ENCODE peak calls at places on chromosomes 6 and 20, in five cellular contexts. I is GM12878, N is NT2/D1, S is HepG2, X is H1. G is an unnamed sample.
A peak's percentile ranks its signal among the peaks of the same experiment; 100 is the strongest.

GRCh38 chr6:13453172-13453552 is 34.2 kb downstream of the GFOD1 start:
- DNase-seq in I (no peak), N (no peak), S (no peak), X (no peak), G (no peak)

GRCh38 chr20:845226-845868 is 11.8 kb downstream of the FAM110A start:
- DNase-seq in I (no peak), N (no peak), S (no peak), X (no peak), G (no peak)

GRCh38 chr6:52136055-52136454 is 48.6 kb upstream of the PKHD1 start:
- DNase-seq in I (no peak), N (no peak), S (no peak), X (no peak), G (no peak)

GRCh38 chr20:57600324-57601210 is 19.7 kb downstream of the ZBP1 start:
- DNase-seq in I (no peak), N (no peak), S (no peak), X (no peak), G (no peak)

GRCh38 chr6:37523412-37523811 is 23.7 kb upstream of the CCDC167 start:
- DNase-seq in I (no peak), N (no peak), S (no peak), X (no peak), G (no peak)

GRCh38 chr6:21999012-21999528 is 297.8 kb downstream of the PRL start:
- DNase-seq in I (no peak), N (no peak), S (no peak), X (no peak), G (no peak)

GRCh38 chr20:43983359-43983758 is 68.7 kb downstream of the TOX2 start:
- DNase-seq in I (no peak), N (no peak), S (no peak), X (no peak), G (peak; percentile 55)

GRCh38 chr6:29414588-29414987 is at the start of gene OR12D1:
- DNase-seq in I (no peak), N (no peak), S (peak; percentile 10), X (no peak), G (no peak)

GRCh38 chr20:52683761-52684160 is 288.4 kb upstream of the TSHZ2 start:
- DNase-seq in I (no peak), N (no peak), S (no peak), X (no peak), G (no peak)

GRCh38 chr20:14418441-14418840 is 81.0 kb upstream of the FLRT3 start:
- DNase-seq in I (no peak), N (no peak), S (no peak), X (no peak), G (no peak)

GRCh38 chr20:39080326-39080725 is 118.2 kb downstream of the DHX35 start:
- DNase-seq in I (no peak), N (no peak), S (no peak), X (no peak), G (no peak)

GRCh38 chr6:112241820-112242443 is 12.4 kb downstream of the LAMA4 start:
- DNase-seq in I (no peak), N (no peak), S (no peak), X (no peak), G (no peak)

GRCh38 chr20:16477632-16478031 is 95.6 kb downstream of the KIF16B start:
- DNase-seq in I (no peak), N (no peak), S (peak; percentile 60), X (no peak), G (no peak)

GRCh38 chr6:52284131-52284459 is 447 bp downstream of the MCM3 start:
- DNase-seq in I (no peak), N (peak; percentile 49), S (peak; percentile 67), X (no peak), G (peak; percentile 38)

GRCh38 chr20:35344354-35344837 is 52.2 kb upstream of the FAM83C start:
- DNase-seq in I (no peak), N (no peak), S (peak; percentile 92), X (no peak), G (no peak)

GRCh38 chr20:49343246-49343645 is 65.4 kb upstream of the ZNFX1 start:
- DNase-seq in I (no peak), N (no peak), S (no peak), X (no peak), G (no peak)

GRCh38 chr6:130500693-130501092 is 134.9 kb downstream of the TMEM200A start:
- DNase-seq in I (no peak), N (no peak), S (no peak), X (no peak), G (no peak)

GRCh38 chr6:29887819-29888581 is 54.3 kb upstream of the HLA-A start:
- DNase-seq in I (peak; percentile 25), N (no peak), S (no peak), X (no peak), G (no peak)

GRCh38 chr6:162964703-162965140 is 236.9 kb downstream of the PACRG start:
- DNase-seq in I (no peak), N (no peak), S (no peak), X (no peak), G (no peak)

GRCh38 chr6:75896526-75896925 is 147.5 kb downstream of the MYO6 start:
- DNase-seq in I (no peak), N (no peak), S (no peak), X (no peak), G (no peak)

GRCh38 chr20:48189177-48189576 is 403.9 kb upstream of the SULF2 start:
- DNase-seq in I (peak; percentile 2), N (no peak), S (peak; percentile 63), X (no peak), G (no peak)

GRCh38 chr6:2950713-2951112 is 20.7 kb downstream of the SERPINB6 start:
- DNase-seq in I (no peak), N (no peak), S (no peak), X (no peak), G (no peak)

GRCh38 chr6:130853555-130854183 is 26.5 kb downstream of the SMLR1 start:
- DNase-seq in I (no peak), N (no peak), S (peak; percentile 88), X (no peak), G (no peak)

GRCh38 chr6:25635886-25636317 is 16.1 kb upstream of the SCGN start:
- DNase-seq in I (no peak), N (no peak), S (peak; percentile 97), X (no peak), G (no peak)

GRCh38 chr6:129195666-129196065 is 312.7 kb downstream of the LAMA2 start:
- DNase-seq in I (no peak), N (no peak), S (no peak), X (peak; percentile 25), G (peak; percentile 21)

GRCh38 chr6:155349129-155349528 is 34.8 kb upstream of the TFB1M start:
- DNase-seq in I (no peak), N (no peak), S (no peak), X (no peak), G (no peak)

GRCh38 chr6:90080876-90081464 is 186.7 kb downstream of the GJA10 start:
- DNase-seq in I (peak; percentile 15), N (no peak), S (no peak), X (no peak), G (no peak)

DNA sequence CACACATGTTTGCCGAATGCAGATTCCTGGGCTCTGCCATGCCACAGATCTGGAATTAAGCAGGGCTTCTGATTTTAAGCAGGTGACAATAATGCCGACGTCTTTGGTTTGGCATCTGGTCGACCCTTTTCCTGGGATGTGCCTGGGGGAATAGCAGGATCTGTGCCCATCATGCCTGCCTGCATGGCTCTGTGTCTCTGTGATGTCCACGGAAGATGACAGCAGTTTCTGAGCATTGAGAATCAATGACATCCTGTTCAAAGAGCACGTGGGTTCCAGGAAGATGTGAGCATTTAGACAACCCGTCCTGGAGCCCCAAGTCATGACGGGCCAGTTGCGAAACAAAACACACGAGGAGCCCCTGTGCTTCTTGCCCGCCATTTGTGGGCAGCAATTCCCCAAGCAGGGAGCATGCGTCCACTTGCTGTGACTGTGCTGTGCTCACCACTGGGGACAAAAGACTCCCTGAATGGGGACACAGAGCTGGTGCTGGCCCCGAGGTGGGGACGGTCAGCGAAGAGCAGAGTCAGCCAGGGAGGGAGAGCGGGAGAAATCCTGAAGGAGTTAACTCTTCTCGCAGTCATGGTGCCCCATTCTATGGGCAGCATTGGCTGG is 110.1 kb downstream of the ERMARD start:
- DNase-seq in I (no peak), N (no peak), S (no peak), X (no peak), G (no peak)
- TF ChIP-seq SUZ12 in I (no peak), N (no peak), S (no peak), X (no peak), G (no peak)

GRCh38 chr20:53734006-53734688 is 140.5 kb upstream of the ZNF217 start:
- DNase-seq in I (no peak), N (no peak), S (no peak), X (no peak), G (no peak)
- TF ChIP-seq SUZ12 in I (no peak), N (no peak), S (no peak), X (no peak), G (no peak)

DNA sequence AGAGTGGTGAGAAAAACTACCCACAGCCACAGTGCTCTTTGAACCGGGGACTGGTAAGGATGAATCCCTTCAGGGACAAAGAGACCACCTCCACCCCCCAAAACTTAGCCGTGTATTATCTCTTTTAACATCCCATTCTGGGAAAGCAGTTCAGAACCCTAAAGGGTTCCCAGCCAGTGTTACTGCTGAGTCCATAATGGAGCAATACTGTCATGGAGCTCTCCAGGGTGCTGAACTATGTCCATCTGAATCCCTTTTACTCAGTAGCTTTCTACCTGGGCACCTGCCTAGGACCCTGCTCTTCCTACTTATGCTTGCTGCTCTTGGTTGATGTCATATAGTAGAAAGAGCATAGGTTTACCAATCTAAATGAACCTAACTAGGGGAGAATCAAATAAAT is 22.2 kb upstream of the SAYSD1 start:
- DNase-seq in I (no peak), N (peak; percentile 35), S (peak; percentile 54), X (no peak), G (peak; percentile 26)
- TF ChIP-seq SUZ12 in I (no peak), N (no peak), S (no peak), X (no peak), G (no peak)

DNA sequence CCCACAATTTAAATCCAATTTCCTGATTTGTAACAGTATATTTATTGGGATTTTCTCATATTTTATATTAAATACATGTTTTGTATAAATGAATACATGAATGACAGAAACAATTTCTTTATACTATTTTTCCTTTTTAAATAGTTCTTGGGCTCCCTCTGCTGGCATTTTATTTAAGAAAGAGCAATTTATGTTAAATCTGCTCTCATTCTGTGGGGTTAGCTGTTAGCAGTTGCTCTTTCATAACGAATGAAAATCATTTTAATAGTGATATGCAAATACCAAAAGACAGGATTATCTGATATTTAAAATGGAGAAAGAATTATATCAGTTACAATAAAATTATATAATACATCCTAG is 118.3 kb downstream of the RALGAPA2 start:
- DNase-seq in I (no peak), N (no peak), S (peak; percentile 39), X (no peak), G (no peak)
- TF ChIP-seq SUZ12 in I (no peak), N (no peak), S (no peak), X (no peak), G (no peak)

DNA sequence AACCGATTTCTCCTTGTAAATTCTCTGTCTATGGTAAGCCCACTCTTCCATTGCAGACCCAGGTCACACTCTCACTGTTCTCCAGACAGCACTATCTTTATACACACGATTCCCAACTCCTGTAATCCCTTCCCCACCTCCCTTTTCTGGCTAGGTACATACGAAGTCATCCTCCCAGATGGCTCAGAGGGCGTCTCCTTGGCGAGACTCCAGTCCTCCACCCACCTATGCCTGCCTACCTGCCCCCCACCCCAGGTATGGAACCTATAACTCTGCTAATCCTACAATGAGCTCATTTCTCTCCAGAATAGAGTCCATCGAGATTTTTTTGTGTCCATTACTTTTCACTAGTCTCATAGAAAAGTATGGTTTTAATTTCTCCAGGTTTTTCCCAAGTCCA is 22.9 kb downstream of the SCML4 start:
- DNase-seq in I (no peak), N (no peak), S (no peak), X (no peak), G (no peak)
- TF ChIP-seq SUZ12 in I (no peak), N (no peak), S (no peak), X (no peak), G (no peak)

G was measured in HEK293T.